ENCODE peak calls at places on chromosomes 5 and 9, in five cellular contexts. C is testis, U is left lung, L is OCI-LY7, G is left ventricle myocardium inferior. Y is an unnamed sample.

GRCh38 chr5:135239461-135240282 is 159.4 kb downstream of the MACROH2A1 start:
- DNase-seq in L (no peak), U (no peak), C (peak), G (no peak), Y (no peak)

GRCh38 chr5:73793911-73794310 is 167.9 kb downstream of the ARHGEF28 start:
- DNase-seq in C (no peak), G (no peak), L (no peak), U (no peak), Y (no peak)

GRCh38 chr5:161288071-161288470 is 258.5 kb downstream of the GABRB2 start:
- DNase-seq in C (no peak), L (no peak), U (no peak), G (no peak), Y (no peak)

GRCh38 chr5:158953929-158954534 is 145.7 kb downstream of the EBF1 start:
- DNase-seq in L (peak), U (no peak), G (no peak), C (no peak), Y (no peak)

GRCh38 chr9:94014066-94014654 is 59.0 kb upstream of the BARX1 start:
- DNase-seq in U (no peak), L (peak), G (no peak), C (no peak), Y (peak)

GRCh38 chr9:99561435-99562262 is 260.0 kb upstream of the NR4A3 start:
- DNase-seq in G (no peak), L (no peak), U (no peak), C (no peak), Y (no peak)

GRCh38 chr5:8756498-8757084 is 789.3 kb downstream of the SEMA5A start:
- DNase-seq in G (no peak), U (no peak), C (peak), L (peak), Y (peak)

GRCh38 chr9:130167927-130168326 is 4.3 kb upstream of the NCS1 start:
- DNase-seq in C (no peak), G (no peak), L (no peak), U (no peak), Y (no peak)

DNA sequence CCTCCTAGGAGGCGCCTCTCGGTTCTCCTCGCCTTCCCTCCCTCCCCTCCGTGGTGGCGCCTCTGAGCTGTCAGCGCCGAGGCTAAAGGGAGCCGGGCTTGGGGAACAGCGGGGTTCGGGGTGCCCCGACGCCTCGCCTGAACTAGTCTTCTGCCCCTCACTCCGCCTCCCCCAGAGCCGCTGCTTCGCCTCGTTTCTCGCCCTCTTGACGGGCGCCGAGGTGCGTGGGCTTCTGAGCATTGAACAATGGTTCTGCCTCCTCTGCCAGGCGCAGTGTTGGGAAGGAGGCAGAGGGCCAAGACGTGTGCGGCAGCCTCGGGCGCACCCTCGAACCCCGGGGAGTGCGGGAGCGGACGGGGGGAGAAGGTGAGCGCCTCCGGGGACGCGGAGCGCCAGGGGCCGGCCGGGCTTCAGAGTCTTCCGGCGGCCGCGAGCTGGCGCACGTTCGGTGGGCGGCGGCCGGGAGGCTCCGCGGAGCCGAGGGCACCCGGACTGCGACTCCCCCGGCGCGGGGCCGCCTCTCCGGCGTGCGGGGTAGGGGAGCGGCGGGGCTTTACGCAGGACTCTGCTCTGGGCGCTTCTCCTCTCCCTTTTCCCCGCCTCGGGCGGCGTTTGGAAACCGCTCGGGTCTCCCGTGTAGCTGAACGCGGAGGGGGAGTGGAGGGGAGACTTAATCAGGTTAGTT is 916 bp downstream of the VLDLR start:
- DNase-seq in C (peak), L (no peak), G (peak), U (peak), Y (no peak)
- H3K27ac ChIP-seq in C (peak), L (no peak), G (peak), U (peak), Y (peak)

GRCh38 chr5:141879941-141880738 is 1.9 kb upstream of the PCDH1 start:
- DNase-seq in C (peak), G (no peak), U (no peak), L (peak), Y (no peak)

GRCh38 chr5:141883184-141883947 is 5.2 kb upstream of the PCDH1 start:
- DNase-seq in U (no peak), C (peak), L (no peak), G (peak), Y (peak)

GRCh38 chr5:141882594-141883183 is 4.5 kb upstream of the PCDH1 start:
- DNase-seq in L (no peak), G (no peak), U (no peak), C (no peak), Y (no peak)

GRCh38 chr5:141880961-141881801 is 3.0 kb upstream of the PCDH1 start:
- DNase-seq in G (peak), L (no peak), U (no peak), C (peak), Y (no peak)

DNA sequence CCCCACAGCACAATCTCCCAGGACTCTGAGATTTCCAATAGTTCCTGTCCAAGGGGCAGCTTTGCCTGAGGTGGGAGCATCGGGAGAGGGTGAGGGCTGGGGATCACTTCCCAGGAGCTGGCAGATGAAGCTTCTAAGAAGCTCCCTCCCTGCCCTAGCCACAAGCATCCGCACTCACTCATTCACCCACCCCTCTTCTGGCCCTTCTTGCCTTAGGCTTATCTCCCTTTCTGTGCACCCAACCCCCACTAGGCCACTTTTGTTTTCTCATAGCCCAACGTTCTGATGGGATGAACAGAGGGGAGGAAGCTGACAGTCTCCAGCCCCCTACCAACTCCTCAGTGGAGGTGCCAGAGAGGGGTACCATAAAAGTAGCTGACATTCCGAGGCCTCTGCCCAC is 3.7 kb upstream of the PCDH1 start:
- DNase-seq in C (no peak), L (no peak), G (no peak), U (no peak), Y (no peak)
- H3K27ac ChIP-seq in C (no peak), L (no peak), G (peak), U (peak), Y (peak)

GRCh38 chr9:137694236-137694959 is 75.6 kb downstream of the EHMT1 start:
- DNase-seq in L (no peak), U (no peak), C (no peak), G (no peak), Y (no peak)
- H3K27ac ChIP-seq in L (peak), U (no peak), C (peak), G (no peak), Y (no peak)

DNA sequence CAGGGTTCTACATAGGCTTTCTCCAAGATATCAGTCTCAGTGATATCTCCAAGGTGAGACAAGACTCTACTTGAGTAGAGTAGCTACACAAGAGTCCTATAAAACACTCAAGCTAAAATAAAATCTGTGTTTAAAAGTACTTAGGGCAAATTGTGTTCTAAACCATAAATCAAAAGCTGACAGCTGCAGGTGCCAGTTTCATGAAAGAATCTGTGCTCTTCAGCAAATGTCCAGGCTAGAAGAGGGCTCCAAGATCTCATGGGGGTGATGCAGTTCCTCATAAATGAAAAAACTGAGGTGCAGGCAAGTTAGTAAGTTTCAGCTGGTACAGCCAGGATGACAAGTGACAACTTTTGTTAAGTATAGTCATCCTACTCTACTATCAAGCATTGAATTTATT is 142.8 kb upstream of the TNPO1 start:
- DNase-seq in U (no peak), L (peak), G (no peak), C (no peak), Y (no peak)
- H3K27ac ChIP-seq in U (no peak), L (no peak), G (no peak), C (no peak), Y (no peak)

DNA sequence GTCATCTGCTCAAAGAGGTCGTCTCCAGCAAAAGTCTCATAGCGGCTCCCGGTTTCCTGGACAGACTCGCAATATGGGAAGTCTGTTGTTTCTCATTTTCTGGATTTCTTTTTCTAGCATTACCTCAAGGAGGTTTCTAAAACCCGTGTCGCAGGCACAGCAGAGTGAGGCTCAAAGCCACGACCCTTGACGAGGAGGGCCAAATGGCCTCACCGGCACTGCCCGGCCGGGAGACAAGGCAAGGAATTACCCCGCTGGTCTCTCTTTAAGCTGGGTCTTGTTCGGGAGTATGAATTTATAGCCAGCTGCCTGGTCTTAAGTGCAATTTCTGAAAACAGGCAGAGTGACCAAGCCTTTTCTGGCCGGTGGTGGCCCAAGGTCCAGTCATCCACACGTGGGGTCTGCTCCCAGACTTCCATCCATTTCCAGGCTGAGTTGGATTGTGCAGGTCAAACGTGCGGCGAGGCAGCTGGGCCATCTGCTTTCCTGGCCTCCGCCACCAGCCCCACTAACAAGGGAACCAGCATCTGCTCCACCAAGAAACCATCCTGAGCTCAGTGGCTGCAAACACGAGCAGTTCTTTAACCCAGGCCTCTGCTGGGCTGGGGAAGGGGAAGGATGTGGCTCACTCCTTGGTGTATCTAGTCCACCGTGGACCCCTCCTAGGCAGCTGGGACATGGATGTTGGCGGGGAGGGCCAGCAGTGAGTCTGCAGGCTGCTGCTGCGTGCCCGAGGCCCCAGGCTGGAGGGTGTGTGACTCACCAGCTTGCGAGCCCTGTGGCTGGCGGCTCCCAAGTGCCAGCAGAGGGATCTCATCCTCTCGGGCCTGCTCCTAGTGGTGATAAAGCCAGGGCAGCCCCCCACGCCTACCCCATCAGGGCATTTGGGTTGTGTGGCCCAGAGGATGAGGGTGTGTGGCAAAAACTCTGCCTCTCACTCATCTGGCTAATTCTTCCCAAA is 55.6 kb upstream of the COL5A1 start:
- DNase-seq in C (no peak), L (no peak), G (no peak), U (peak), Y (peak)
- H3K27ac ChIP-seq in C (no peak), L (no peak), G (no peak), U (no peak), Y (no peak)

DNA sequence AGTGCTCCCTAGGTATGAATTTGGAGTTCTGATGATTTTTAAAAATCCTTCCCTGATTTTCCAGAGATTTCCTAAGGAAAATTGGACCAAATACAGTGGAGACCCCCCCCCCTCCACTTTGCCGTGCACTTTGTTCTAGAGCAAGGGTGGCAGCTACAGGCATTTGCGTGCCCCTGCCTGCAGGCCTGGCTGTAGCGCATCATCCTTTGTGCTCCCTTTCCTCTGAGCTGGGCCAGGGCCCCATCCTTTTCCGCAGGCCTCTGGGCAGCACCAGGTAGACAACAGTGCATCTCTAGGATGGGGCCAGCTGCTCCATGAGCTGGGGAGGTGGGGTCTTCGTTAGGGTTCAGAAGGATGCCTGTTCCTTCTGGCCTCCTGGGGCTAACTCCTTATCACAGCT is 39.6 kb downstream of the TRIO start:
- DNase-seq in L (no peak), G (no peak), C (no peak), U (no peak), Y (no peak)
- H3K27ac ChIP-seq in L (no peak), G (peak), C (no peak), U (no peak), Y (no peak)

GRCh38 chr9:136945333-136946227 is 537 bp downstream of the C8G start:
- DNase-seq in G (no peak), C (no peak), L (no peak), U (peak), Y (no peak)

GRCh38 chr9:136943291-136944093 is 1.0 kb downstream of the FBXW5 start:
- DNase-seq in G (no peak), C (no peak), U (peak), L (peak), Y (peak)

GRCh38 chr9:136942881-136943230 is 1.7 kb downstream of the FBXW5 start:
- DNase-seq in U (peak), C (no peak), L (no peak), G (no peak), Y (no peak)

GRCh38 chr9:136944519-136945332 is at the start of the genes C8G and FBXW5:
- DNase-seq in L (peak), G (peak), U (peak), C (peak), Y (peak)

DNA sequence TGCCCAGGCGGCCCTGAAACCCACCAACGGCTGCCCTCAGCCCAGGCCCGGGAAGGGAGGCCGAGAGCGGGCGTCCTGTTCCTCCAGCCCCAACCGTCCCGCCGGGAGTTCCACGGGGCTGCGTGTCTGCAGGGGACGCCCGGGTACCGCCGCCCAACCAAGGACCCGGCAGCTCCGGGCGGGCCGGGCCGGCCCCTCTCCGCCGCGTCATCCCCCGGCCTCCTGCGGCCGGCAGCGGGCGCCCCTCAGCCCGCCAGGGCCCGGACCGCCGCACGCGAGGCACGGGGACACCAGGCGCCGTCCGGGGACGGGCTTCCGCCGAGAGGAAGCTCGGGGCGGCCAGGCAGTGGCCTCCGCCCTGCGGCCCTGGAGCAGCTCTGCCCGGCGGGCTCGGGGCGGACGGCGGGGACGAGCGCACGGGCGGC is 432 bp downstream of the FBXW5 start:
- DNase-seq in U (no peak), G (peak), C (no peak), L (no peak), Y (peak)
- H3K27ac ChIP-seq in U (peak), G (peak), C (peak), L (peak), Y (peak)